ENCODE peak calls at places on chromosomes 6 and 20, in four cellular contexts. F is left ventricle myocardium superior; G is CD8-positive, alpha-beta T cell; N is upper lobe of left lung. M is an unnamed sample.

GRCh38 chr6:33000053-33000452 is 9.3 kb downstream of the HLA-DOA start:
- ATAC-seq in F (no peak), G (peak), N (peak), M (no peak)

GRCh38 chr6:89895273-89895874 is 1.1 kb downstream of the GJA10 start:
- ATAC-seq in F (peak), G (no peak), N (peak), M (no peak)

GRCh38 chr20:20271277-20271676 is 96.6 kb upstream of the INSM1 start:
- ATAC-seq in F (no peak), G (no peak), N (peak), M (peak)

GRCh38 chr6:5190467-5190866 is 70.3 kb downstream of the LYRM4 start:
- ATAC-seq in F (peak), G (no peak), N (peak), M (peak)

GRCh38 chr20:37669062-37669772 is 24.6 kb upstream of the CTNNBL1 start:
- ATAC-seq in F (no peak), G (no peak), N (no peak), M (no peak)

GRCh38 chr20:50551288-50551687 is 41.1 kb downstream of the PTPN1 start:
- ATAC-seq in F (no peak), G (no peak), N (no peak), M (no peak)

GRCh38 chr20:31454374-31454773 is 13.9 kb downstream of the DEFB123 start:
- ATAC-seq in F (no peak), G (no peak), N (no peak), M (no peak)

GRCh38 chr6:44028767-44029166 is 98.5 kb downstream of the MRPL14 start:
- ATAC-seq in F (peak), G (no peak), N (peak), M (no peak)

GRCh38 chr20:34052414-34052813 is 58.7 kb downstream of the RALY start:
- ATAC-seq in F (no peak), G (no peak), N (no peak), M (no peak)

GRCh38 chr20:20765696-20766095 is 53.3 kb upstream of the RALGAPA2 start:
- ATAC-seq in F (no peak), G (no peak), N (no peak), M (no peak)

GRCh38 chr6:86937219-86938079 is at the start of gene HTR1E:
- ATAC-seq in F (peak), G (no peak), N (peak), M (peak)

GRCh38 chr20:46752639-46753235 is 43.3 kb downstream of the SLC2A10 start:
- ATAC-seq in F (peak), G (peak), N (peak), M (no peak)

GRCh38 chr20:8854566-8854965 is 214.3 kb upstream of the PLCB4 start:
- ATAC-seq in F (peak), G (no peak), N (peak), M (peak)

GRCh38 chr20:49684335-49684997 is 29.2 kb downstream of the B4GALT5 start:
- ATAC-seq in F (no peak), G (no peak), N (no peak), M (no peak)

GRCh38 chr6:158388727-158389126 is 76.5 kb downstream of the TULP4 start:
- ATAC-seq in F (no peak), G (no peak), N (no peak), M (no peak)

GRCh38 chr6:48037946-48038345 is 73.1 kb downstream of the PTCHD4 start:
- ATAC-seq in F (no peak), G (no peak), N (peak), M (no peak)

GRCh38 chr20:59783020-59784010 is 150.1 kb downstream of the SYCP2 start:
- ATAC-seq in F (peak), G (no peak), N (peak), M (no peak)

GRCh38 chr6:90403489-90404381 is 107.1 kb upstream of the BACH2 start:
- ATAC-seq in F (peak), G (no peak), N (peak), M (peak)

GRCh38 chr6:47238456-47238995 is 71.2 kb downstream of the TNFRSF21 start:
- ATAC-seq in F (no peak), G (no peak), N (no peak), M (no peak)

GRCh38 chr6:39520411-39520810 is 197.9 kb upstream of the KCNK16 start:
- ATAC-seq in F (peak), G (no peak), N (peak), M (no peak)

GRCh38 chr6:121349596-121349995 is 15.3 kb upstream of the TBC1D32 start:
- ATAC-seq in F (no peak), G (no peak), N (no peak), M (no peak)

GRCh38 chr20:57980526-57980925 is 247.9 kb downstream of the ANKRD60 start:
- ATAC-seq in F (no peak), G (no peak), N (no peak), M (no peak)

GRCh38 chr20:2446845-2447244 is 23.7 kb downstream of the SNRPB start:
- ATAC-seq in F (no peak), G (no peak), N (no peak), M (no peak)

GRCh38 chr6:168280899-168281245 is 38.7 kb downstream of the DACT2 start:
- ATAC-seq in F (no peak), G (no peak), N (no peak), M (no peak)

GRCh38 chr20:34022154-34022842 is 28.6 kb downstream of the RALY start:
- ATAC-seq in F (no peak), G (peak), N (peak), M (no peak)

GRCh38 chr20:9319687-9320384 is 194.6 kb upstream of the LAMP5 start:
- ATAC-seq in F (no peak), G (no peak), N (no peak), M (peak)

GRCh38 chr20:18981956-18982539 is 168.5 kb downstream of the SCP2D1 start:
- ATAC-seq in F (no peak), G (no peak), N (no peak), M (no peak)

GRCh38 chr6:31420546-31420945 is 17.2 kb downstream of the MICA start:
- ATAC-seq in F (no peak), G (no peak), N (no peak), M (no peak)

GRCh38 chr6:167493961-167494697 is 169.2 kb downstream of the TTLL2 start:
- ATAC-seq in F (peak), G (no peak), N (peak), M (peak)

GRCh38 chr20:36957875-36958667 is 6.6 kb upstream of the SAMHD1 start:
- ATAC-seq in F (peak), G (no peak), N (peak), M (peak)

GRCh38 chr20:25576783-25577530 is 8.4 kb downstream of the NINL start:
- ATAC-seq in F (no peak), G (no peak), N (no peak), M (no peak)

GRCh38 chr6:137820952-137821351 is 46.1 kb upstream of the TNFAIP3 start:
- ATAC-seq in F (peak), G (no peak), N (peak), M (peak)